ENCODE peak calls at places on chromosomes 16 and 17, in ten cellular contexts. V, I, K, E, L, G, O, H, N and Y are unnamed samples.

GRCh38 chr16:79644977-79645667 is 44.6 kb upstream of the MAF start:
- DNase-seq in V (no peak), I (no peak), K (no peak), E (no peak), L (no peak), G (no peak), O (no peak), H (no peak), N (no peak), Y (no peak)

GRCh38 chr17:19724501-19725420 is 8.4 kb upstream of the SLC47A2 start:
- DNase-seq in V (no peak), I (no peak), K (peak; percentile 18), E (no peak), L (no peak), G (no peak), O (peak; percentile 70), H (no peak), N (peak; percentile 82), Y (peak; percentile 69)

GRCh38 chr17:41322264-41322902 is 6.9 kb upstream of the KRTAP17-1 start:
- DNase-seq in V (peak; percentile 49), I (no peak), K (peak; percentile 51), E (peak; percentile 35), L (no peak), G (peak; percentile 60), O (no peak), H (peak; percentile 48), N (no peak), Y (no peak)

GRCh38 chr17:18951941-18952842 is at the start of gene SLC5A10:
- DNase-seq in V (peak; percentile 17), I (no peak), K (no peak), E (no peak), L (no peak), G (no peak), O (no peak), H (peak; percentile 49), N (no peak), Y (no peak)

GRCh38 chr17:65750678-65751077 is 189.2 kb upstream of the AXIN2 start:
- DNase-seq in V (no peak), I (no peak), K (peak; percentile 13), E (peak; percentile 67), L (no peak), G (no peak), O (peak; percentile 87), H (peak; percentile 94), N (no peak), Y (peak; percentile 86)

GRCh38 chr16:14307623-14308356 is 236.7 kb downstream of the MRTFB start:
- DNase-seq in V (no peak), I (no peak), K (no peak), E (no peak), L (no peak), G (no peak), O (no peak), H (no peak), N (no peak), Y (peak; percentile 53)

GRCh38 chr16:27251561-27252205 is 16.9 kb downstream of the NSMCE1 start:
- DNase-seq in V (no peak), I (no peak), K (no peak), E (no peak), L (no peak), G (no peak), O (no peak), H (no peak), N (no peak), Y (no peak)

GRCh38 chr17:19487009-19487600 is 46.5 kb upstream of the SLC47A1 start:
- DNase-seq in V (no peak), I (no peak), K (no peak), E (no peak), L (no peak), G (no peak), O (no peak), H (no peak), N (no peak), Y (peak; percentile 39)

GRCh38 chr17:13931111-13931526 is 138.2 kb upstream of the COX10 start:
- DNase-seq in V (no peak), I (no peak), K (peak; percentile 94), E (peak; percentile 9), L (no peak), G (no peak), O (no peak), H (no peak), N (no peak), Y (no peak)

GRCh38 chr17:46818929-46819859 is 702 bp upstream of the WNT3 start:
- DNase-seq in V (peak; percentile 69), I (no peak), K (no peak), E (no peak), L (peak; percentile 62), G (no peak), O (no peak), H (peak; percentile 53), N (no peak), Y (no peak)

GRCh38 chr16:68470461-68471150 is 22.3 kb upstream of the SMPD3 start:
- DNase-seq in V (peak; percentile 79), I (no peak), K (peak; percentile 98), E (no peak), L (no peak), G (no peak), O (no peak), H (no peak), N (no peak), Y (peak; percentile 64)

GRCh38 chr16:68332411-68333121 is 21.7 kb downstream of the PRMT7 start:
- DNase-seq in V (no peak), I (no peak), K (peak; percentile 95), E (no peak), L (peak; percentile 48), G (no peak), O (no peak), H (no peak), N (no peak), Y (no peak)

GRCh38 chr17:41656249-41657023 is 32.1 kb upstream of the KRT17 start:
- DNase-seq in V (no peak), I (no peak), K (no peak), E (no peak), L (no peak), G (no peak), O (no peak), H (no peak), N (no peak), Y (no peak)

GRCh38 chr17:14845562-14846335 is 419.4 kb downstream of the PMP22 start:
- DNase-seq in V (no peak), I (no peak), K (no peak), E (no peak), L (no peak), G (no peak), O (no peak), H (peak; percentile 94), N (no peak), Y (no peak)

GRCh38 chr16:84993926-84994325 is 17.4 kb downstream of the ZDHHC7 start:
- DNase-seq in V (no peak), I (no peak), K (no peak), E (no peak), L (no peak), G (no peak), O (no peak), H (no peak), N (no peak), Y (no peak)

GRCh38 chr16:28218109-28218508 is 6.3 kb upstream of the XPO6 start:
- DNase-seq in V (peak; percentile 67), I (no peak), K (peak; percentile 61), E (no peak), L (no peak), G (no peak), O (peak; percentile 37), H (peak; percentile 48), N (no peak), Y (no peak)

GRCh38 chr17:76414334-76415295 is 30.2 kb downstream of the SPHK1 start:
- DNase-seq in V (peak; percentile 9), I (no peak), K (peak; percentile 45), E (no peak), L (no peak), G (peak; percentile 82), O (peak; percentile 79), H (peak; percentile 95), N (no peak), Y (peak; percentile 85)

GRCh38 chr16:10526962-10527361 is 53.4 kb downstream of the EMP2 start:
- DNase-seq in V (no peak), I (no peak), K (no peak), E (no peak), L (no peak), G (no peak), O (no peak), H (no peak), N (no peak), Y (no peak)

GRCh38 chr16:69513180-69513966 is 52.4 kb upstream of the NFAT5 start:
- DNase-seq in V (no peak), I (no peak), K (no peak), E (no peak), L (no peak), G (no peak), O (no peak), H (no peak), N (no peak), Y (no peak)

GRCh38 chr17:7241783-7242716 is at the start of gene GABARAP:
- DNase-seq in V (peak; percentile 81), I (peak; percentile 98), K (peak; percentile 95), E (no peak), L (peak; percentile 64), G (peak; percentile 90), O (peak; percentile 96), H (peak; percentile 89), N (peak; percentile 98), Y (peak; percentile 98)

GRCh38 chr17:74369221-74369620 is 1.9 kb downstream of the GPR142 start:
- DNase-seq in V (peak; percentile 75), I (no peak), K (no peak), E (no peak), L (no peak), G (no peak), O (peak; percentile 44), H (peak; percentile 32), N (no peak), Y (peak; percentile 55)

GRCh38 chr17:17549732-17550366 is 41.7 kb downstream of the PEMT start:
- DNase-seq in V (no peak), I (no peak), K (no peak), E (no peak), L (no peak), G (no peak), O (no peak), H (no peak), N (no peak), Y (peak; percentile 23)

GRCh38 chr17:491086-492014 is 138.7 kb upstream of the RPH3AL start:
- DNase-seq in V (peak; percentile 50), I (peak; percentile 49), K (peak; percentile 41), E (no peak), L (peak; percentile 53), G (no peak), O (peak; percentile 54), H (no peak), N (peak; percentile 92), Y (peak; percentile 83)

GRCh38 chr17:37234106-37234505 is 141.7 kb upstream of the C17orf78 start:
- DNase-seq in V (no peak), I (no peak), K (no peak), E (peak; percentile 42), L (no peak), G (no peak), O (no peak), H (no peak), N (no peak), Y (no peak)

GRCh38 chr17:28967240-28968135 is 16.2 kb upstream of the PHF12 start:
- DNase-seq in V (no peak), I (no peak), K (peak; percentile 48), E (no peak), L (no peak), G (peak; percentile 83), O (no peak), H (peak; percentile 83), N (no peak), Y (peak; percentile 40)

GRCh38 chr17:41301916-41302901 is at the start of gene KRTAP29-1:
- DNase-seq in V (no peak), I (no peak), K (no peak), E (no peak), L (no peak), G (peak; percentile 87), O (no peak), H (no peak), N (no peak), Y (peak; percentile 48)

GRCh38 chr16:79801550-79802090 is 201.1 kb upstream of the MAF start:
- DNase-seq in V (no peak), I (no peak), K (no peak), E (no peak), L (no peak), G (no peak), O (no peak), H (no peak), N (no peak), Y (no peak)

GRCh38 chr16:10675221-10675620 is 19.5 kb downstream of the TEKT5 start:
- DNase-seq in V (no peak), I (no peak), K (no peak), E (no peak), L (no peak), G (no peak), O (no peak), H (no peak), N (no peak), Y (no peak)